ENCODE peak calls at places on chromosome 1, in nine cellular contexts. A, T, D, L, W, J, X, I and C are unnamed samples.

GRCh38 chr1:68570859-68571258 is 74.0 kb upstream of the DEPDC1 start:
- DNase-seq in A (no peak), T (no peak), D (no peak), L (no peak), W (no peak), J (no peak), X (peak; percentile 21), I (no peak), C (no peak)

GRCh38 chr1:180643693-180644092 is 11.9 kb downstream of the XPR1 start:
- DNase-seq in A (no peak), T (no peak), D (no peak), L (no peak), W (no peak), J (peak; percentile 36), X (peak; percentile 8), I (peak; percentile 42), C (no peak)

GRCh38 chr1:172286629-172287076 is 133.8 kb upstream of the C1orf105 start:
- DNase-seq in A (no peak), T (peak; percentile 85), D (no peak), L (no peak), W (no peak), J (peak; percentile 29), X (no peak), I (no peak), C (peak; percentile 56)

GRCh38 chr1:61079276-61079897 is 3.0 kb upstream of the NFIA start:
- DNase-seq in A (no peak), T (no peak), D (no peak), L (no peak), W (no peak), J (no peak), X (no peak), I (no peak), C (no peak)

GRCh38 chr1:31095298-31095981 is 29.9 kb upstream of the PUM1 start:
- DNase-seq in A (no peak), T (peak; percentile 63), D (no peak), L (no peak), W (no peak), J (no peak), X (no peak), I (no peak), C (no peak)

GRCh38 chr1:15426492-15427279 is 11.6 kb upstream of the CTRC start:
- DNase-seq in A (no peak), T (peak; percentile 34), D (no peak), L (no peak), W (no peak), J (no peak), X (no peak), I (no peak), C (peak; percentile 59)

GRCh38 chr1:110150330-110151174 is at the start of gene SLC6A17:
- DNase-seq in A (no peak), T (no peak), D (peak; percentile 23), L (no peak), W (no peak), J (peak; percentile 23), X (peak; percentile 52), I (no peak), C (no peak)

GRCh38 chr1:193019442-193020026 is 39.6 kb downstream of the UCHL5 start:
- DNase-seq in A (no peak), T (peak; percentile 59), D (no peak), L (no peak), W (peak; percentile 12), J (peak; percentile 54), X (peak; percentile 22), I (peak; percentile 18), C (peak; percentile 49)

GRCh38 chr1:2180297-2181245 is 14.0 kb downstream of the FAAP20 start:
- DNase-seq in A (no peak), T (no peak), D (no peak), L (no peak), W (no peak), J (no peak), X (no peak), I (no peak), C (peak; percentile 68)

GRCh38 chr1:12275370-12275769 is 45.5 kb downstream of the VPS13D start:
- DNase-seq in A (peak; percentile 12), T (no peak), D (peak; percentile 21), L (no peak), W (no peak), J (no peak), X (no peak), I (no peak), C (no peak)

GRCh38 chr1:51518033-51518729 is 885 bp downstream of the EPS15 start:
- DNase-seq in A (peak; percentile 23), T (peak; percentile 8), D (peak; percentile 11), L (no peak), W (peak; percentile 13), J (no peak), X (peak; percentile 32), I (peak; percentile 16), C (peak; percentile 51)

GRCh38 chr1:187261637-187262036 is 432.9 kb downstream of the PLA2G4A start:
- DNase-seq in A (no peak), T (no peak), D (no peak), L (no peak), W (no peak), J (peak; percentile 2), X (peak; percentile 1), I (peak; percentile 47), C (no peak)

GRCh38 chr1:221632072-221632471 is 109.8 kb downstream of the DUSP10 start:
- DNase-seq in A (no peak), T (no peak), D (no peak), L (no peak), W (no peak), J (no peak), X (no peak), I (no peak), C (no peak)

GRCh38 chr1:192826791-192827477 is 18.1 kb downstream of the RGS2 start:
- DNase-seq in A (no peak), T (no peak), D (no peak), L (peak; percentile 31), W (no peak), J (no peak), X (no peak), I (no peak), C (peak; percentile 95)

GRCh38 chr1:62301726-62302390 is 17.4 kb downstream of the KANK4 start:
- DNase-seq in A (no peak), T (no peak), D (no peak), L (no peak), W (no peak), J (peak; percentile 22), X (no peak), I (no peak), C (no peak)

GRCh38 chr1:41353744-41354143 is 7.5 kb upstream of the FOXO6 start:
- DNase-seq in A (no peak), T (no peak), D (no peak), L (no peak), W (no peak), J (no peak), X (no peak), I (no peak), C (no peak)

GRCh38 chr1:172136925-172137324 is 283.6 kb upstream of the C1orf105 start:
- DNase-seq in A (no peak), T (no peak), D (no peak), L (no peak), W (no peak), J (no peak), X (no peak), I (no peak), C (no peak)

GRCh38 chr1:209103135-209103534 is 480.4 kb upstream of the CAMK1G start:
- DNase-seq in A (no peak), T (no peak), D (no peak), L (no peak), W (no peak), J (peak; percentile 82), X (no peak), I (no peak), C (no peak)

GRCh38 chr1:85308837-85309350 is 32.5 kb upstream of the BCL10 start:
- DNase-seq in A (no peak), T (no peak), D (no peak), L (no peak), W (no peak), J (no peak), X (no peak), I (no peak), C (no peak)

GRCh38 chr1:108200627-108201106 is 524 bp upstream of the SLC25A24 start:
- DNase-seq in A (no peak), T (peak; percentile 59), D (no peak), L (peak; percentile 64), W (no peak), J (peak; percentile 46), X (peak; percentile 84), I (peak; percentile 28), C (peak; percentile 57)

GRCh38 chr1:78419309-78419708 is 71.5 kb upstream of the PTGFR start:
- DNase-seq in A (no peak), T (peak; percentile 92), D (no peak), L (no peak), W (no peak), J (no peak), X (no peak), I (no peak), C (no peak)

GRCh38 chr1:170267317-170267716 is 121.6 kb downstream of the NTMT2 start:
- DNase-seq in A (no peak), T (peak; percentile 24), D (no peak), L (no peak), W (no peak), J (no peak), X (no peak), I (no peak), C (no peak)

GRCh38 chr1:109937738-109938137 is 27.1 kb downstream of the CSF1 start:
- DNase-seq in A (no peak), T (no peak), D (no peak), L (no peak), W (no peak), J (no peak), X (no peak), I (no peak), C (no peak)

GRCh38 chr1:58442114-58442513 is 104.4 kb downstream of the OMA1 start:
- DNase-seq in A (no peak), T (no peak), D (no peak), L (no peak), W (no peak), J (peak; percentile 85), X (no peak), I (no peak), C (no peak)

GRCh38 chr1:206103979-206104378 is 13.2 kb downstream of the AVPR1B start:
- DNase-seq in A (no peak), T (no peak), D (no peak), L (no peak), W (no peak), J (no peak), X (no peak), I (no peak), C (no peak)

GRCh38 chr1:84582802-84583587 is 8.8 kb upstream of the CTBS start:
- DNase-seq in A (no peak), T (peak; percentile 36), D (no peak), L (no peak), W (no peak), J (no peak), X (no peak), I (no peak), C (no peak)

GRCh38 chr1:25204797-25205441 is 27.4 kb downstream of the SYF2 start:
- DNase-seq in A (no peak), T (peak; percentile 43), D (no peak), L (peak; percentile 7), W (peak; percentile 43), J (peak; percentile 46), X (no peak), I (no peak), C (peak; percentile 49)

GRCh38 chr1:26289158-26290059 is 9.5 kb downstream of the SH3BGRL3 start:
- DNase-seq in A (no peak), T (no peak), D (no peak), L (no peak), W (peak; percentile 87), J (no peak), X (no peak), I (no peak), C (peak; percentile 71)

GRCh38 chr1:18743233-18743632 is 112.6 kb downstream of the PAX7 start:
- DNase-seq in A (no peak), T (no peak), D (no peak), L (no peak), W (no peak), J (no peak), X (no peak), I (no peak), C (no peak)

GRCh38 chr1:115136106-115136505 is 46.8 kb upstream of the TSPAN2 start:
- DNase-seq in A (no peak), T (no peak), D (no peak), L (no peak), W (no peak), J (no peak), X (no peak), I (no peak), C (peak; percentile 66)

GRCh38 chr1:178344513-178345077 is 152.2 kb downstream of the CLEC20A start:
- DNase-seq in A (no peak), T (peak; percentile 77), D (no peak), L (peak; percentile 55), W (no peak), J (no peak), X (peak; percentile 1), I (no peak), C (peak; percentile 68)